ENCODE peak calls at places on chromosomes 3 and 15, in five cellular contexts. R is neuronal stem cell, Y is mesendoderm, K is H9, S is mesenchymal stem cell. A is an unnamed sample.

GRCh38 chr15:60423540-60423939 is 25.8 kb upstream of the ANXA2 start:
- DNase-seq in R (peak), Y (peak), S (peak), K (no peak), A (peak)

GRCh38 chr3:190644766-190645165 is 130.9 kb downstream of the IL1RAP start:
- DNase-seq in S (peak), R (no peak), Y (no peak), K (no peak), A (peak)

GRCh38 chr3:34008191-34008590 is 209.8 kb downstream of the PDCD6IP start:
- DNase-seq in R (no peak), K (peak), S (peak), Y (peak), A (peak)

GRCh38 chr3:187735837-187736236 is 9.4 kb downstream of the BCL6 start:
- DNase-seq in S (no peak), Y (no peak), K (no peak), R (no peak), A (no peak)

GRCh38 chr15:73996939-73997338 is 2.4 kb downstream of the PML start:
- DNase-seq in Y (no peak), K (no peak), S (peak), R (no peak), A (no peak)

GRCh38 chr3:197749315-197749600 is 425 bp upstream of the FYTTD1 start:
- DNase-seq in S (peak), Y (peak), R (no peak), K (peak), A (peak)

GRCh38 chr3:71210257-71211002 is 373.1 kb downstream of the FOXP1 start:
- DNase-seq in S (peak), K (no peak), Y (peak), R (no peak), A (peak)

GRCh38 chr15:69893863-69894262 is 203.9 kb downstream of the TLE3 start:
- DNase-seq in Y (peak), K (no peak), R (no peak), S (peak), A (peak)

GRCh38 chr3:21936207-21936606 is 185.2 kb upstream of the ZNF385D start:
- DNase-seq in Y (no peak), S (no peak), K (no peak), R (no peak), A (no peak)

GRCh38 chr15:80403712-80404056 is 498 bp upstream of the ARNT2 start:
- DNase-seq in K (peak), R (peak), Y (peak), S (no peak), A (no peak)

GRCh38 chr3:13571831-13572750 is 23.2 kb downstream of the FBLN2 start:
- DNase-seq in S (no peak), K (peak), R (no peak), Y (no peak), A (no peak)

GRCh38 chr3:24521306-24522154 is 26.9 kb upstream of the THRB start:
- DNase-seq in Y (peak), K (peak), R (peak), S (peak), A (no peak)

GRCh38 chr3:148643389-148643840 is 54.3 kb upstream of the AGTR1 start:
- DNase-seq in R (no peak), S (peak), Y (peak), K (no peak), A (peak)

GRCh38 chr3:125039041-125039896 is 16.5 kb downstream of the HEG1 start:
- DNase-seq in K (no peak), S (peak), R (peak), Y (peak), A (no peak)

GRCh38 chr15:71598741-71599140 is 211.6 kb upstream of the NR2E3 start:
- DNase-seq in R (no peak), S (no peak), K (no peak), Y (no peak), A (no peak)

GRCh38 chr3:68007621-68008226 is 353.3 kb upstream of the SUCLG2 start:
- DNase-seq in Y (peak), K (peak), R (peak), S (no peak), A (no peak)

DNA sequence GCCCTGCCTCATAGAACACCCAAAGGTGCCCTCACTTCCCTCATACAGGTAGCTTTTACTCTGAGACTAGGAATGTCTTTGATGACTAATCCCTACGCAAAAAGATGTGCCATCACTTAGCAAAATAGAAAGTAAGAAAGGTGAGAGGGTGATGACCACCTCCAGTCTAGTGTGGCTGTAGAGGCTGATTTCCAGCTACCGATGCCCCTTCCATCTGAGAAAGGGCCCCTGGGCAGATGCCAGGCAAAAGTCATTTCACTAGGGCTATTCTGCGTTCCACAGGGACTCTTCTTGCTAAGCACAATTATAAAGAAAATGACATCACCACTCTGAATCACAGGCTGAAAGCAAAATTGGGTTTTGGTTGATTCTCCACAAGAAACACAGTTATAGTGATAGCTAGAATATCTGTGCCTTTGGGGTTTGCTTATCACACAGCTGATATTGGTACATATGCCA is 77.4 kb downstream of the RBPMS2 start:
- DNase-seq in K (no peak), S (no peak), R (no peak), Y (no peak), A (peak)
- H3K23ac ChIP-seq in K (no peak), S (no peak), R (no peak), Y (no peak), A (peak)

GRCh38 chr3:189588818-189589569 is 42.2 kb upstream of the TP63 start:
- DNase-seq in R (no peak), K (no peak), Y (no peak), S (no peak), A (no peak)

GRCh38 chr3:189588061-189588817 is 43.0 kb upstream of the TP63 start:
- DNase-seq in K (no peak), Y (no peak), R (no peak), S (no peak), A (peak)

GRCh38 chr3:189586941-189587687 is 44.1 kb upstream of the TP63 start:
- DNase-seq in Y (no peak), S (no peak), R (no peak), K (no peak), A (no peak)

GRCh38 chr3:189593581-189593980 is 37.6 kb upstream of the TP63 start:
- DNase-seq in K (no peak), R (no peak), Y (no peak), S (no peak), A (no peak)

GRCh38 chr3:189590223-189590622 is 41.0 kb upstream of the TP63 start:
- DNase-seq in K (no peak), Y (no peak), R (no peak), S (no peak), A (no peak)
- H3K23ac ChIP-seq in K (no peak), Y (no peak), R (no peak), S (no peak), A (no peak)

DNA sequence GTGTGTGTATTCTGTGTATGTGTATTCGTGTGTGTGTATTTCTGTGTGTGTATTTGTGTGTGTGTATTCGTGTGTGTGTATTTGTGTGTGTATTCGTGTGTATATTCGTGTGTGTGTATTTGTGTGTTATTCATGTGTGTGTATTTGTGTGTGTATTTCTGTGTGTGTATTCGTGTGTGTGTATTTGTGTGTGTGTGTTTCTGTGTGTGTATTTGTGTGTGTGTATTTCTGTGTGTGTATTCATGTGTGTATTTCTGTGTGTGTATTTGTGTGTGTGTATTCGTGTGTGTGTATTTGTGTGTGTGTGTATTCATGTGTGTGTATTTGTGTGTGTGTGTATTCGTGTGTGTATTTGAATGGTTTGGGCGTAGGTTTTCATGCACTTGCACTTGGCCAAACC is 405.4 kb downstream of the SOX2 start:
- DNase-seq in Y (no peak), S (no peak), R (no peak), K (no peak), A (no peak)
- H3K23ac ChIP-seq in Y (no peak), S (no peak), R (no peak), K (no peak), A (no peak)

DNA sequence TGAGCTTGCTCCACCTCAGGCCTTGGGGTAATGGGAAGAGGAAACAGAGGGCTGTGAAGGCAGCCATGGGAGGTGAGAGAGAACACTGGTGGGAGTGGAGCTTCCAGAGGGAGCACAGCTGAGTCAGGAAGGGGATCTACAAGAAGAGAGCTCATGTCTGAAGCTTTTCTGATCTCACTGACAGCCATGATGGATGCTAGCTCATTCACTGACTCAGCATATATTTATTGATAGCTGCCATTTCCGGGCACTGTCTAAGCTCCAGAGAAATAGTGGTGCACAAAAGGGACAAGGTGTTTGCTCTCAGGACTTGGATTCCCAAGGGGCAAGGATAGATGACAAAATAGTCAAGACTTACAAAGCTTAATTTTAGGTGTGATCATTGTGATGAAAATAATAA is 218.8 kb downstream of the CLSTN2 start:
- DNase-seq in S (no peak), Y (no peak), R (no peak), K (no peak), A (no peak)
- H3K23ac ChIP-seq in S (no peak), Y (no peak), R (no peak), K (no peak), A (no peak)

GRCh38 chr15:83323296-83323711 is 38.8 kb upstream of the BNC1 start:
- DNase-seq in S (peak), Y (peak), R (no peak), K (no peak), A (peak)
- H3K23ac ChIP-seq in S (no peak), Y (no peak), R (no peak), K (no peak), A (no peak)

A was measured in IMR-90.